ENCODE peak calls at places on chromosomes 16 and 17, in four cellular contexts. C is upper lobe of right lung, Y is heart right ventricle, Q is brain microvascular endothelial cell. N is an unnamed sample.

GRCh38 chr17:8410882-8411238 is 13.2 kb upstream of the RNF222 start:
- DNase-seq in Q (no peak), Y (no peak), C (no peak), N (no peak)

GRCh38 chr17:45091778-45092425 is 30.8 kb downstream of the NMT1 start:
- DNase-seq in C (no peak), Y (no peak), Q (no peak), N (no peak)

GRCh38 chr17:64447526-64447925 is 1.4 kb upstream of the MILR1 start:
- DNase-seq in Q (no peak), Y (no peak), C (no peak), N (no peak)

GRCh38 chr16:66950437-66950836 is 10.6 kb upstream of the CES3 start:
- DNase-seq in C (no peak), Y (no peak), Q (no peak), N (no peak)

GRCh38 chr16:12708266-12708665 is 95.4 kb downstream of the CPPED1 start:
- DNase-seq in Y (no peak), C (no peak), Q (peak; percentile 16), N (no peak)

GRCh38 chr17:3683054-3683511 is 12.9 kb downstream of the P2RX5 start:
- DNase-seq in Q (no peak), Y (no peak), C (no peak), N (peak; percentile 39)

GRCh38 chr16:66551788-66552287 is 538 bp upstream of the CKLF start:
- DNase-seq in Q (no peak), C (no peak), Y (no peak), N (no peak)

GRCh38 chr17:6496116-6496481 is 51.8 kb downstream of the PIMREG start:
- DNase-seq in C (peak; percentile 45), Q (no peak), Y (no peak), N (no peak)

GRCh38 chr17:66142428-66142827 is 49.5 kb downstream of the CEP112 start:
- DNase-seq in Q (no peak), Y (no peak), C (no peak), N (no peak)

GRCh38 chr17:8272421-8272820 is 16.0 kb upstream of the RANGRF start:
- DNase-seq in Y (no peak), Q (no peak), C (no peak), N (no peak)

GRCh38 chr16:57358527-57359095 is at the start of gene CCL22:
- DNase-seq in Q (no peak), Y (no peak), C (no peak), N (no peak)

GRCh38 chr17:39647242-39647641 is 10.3 kb downstream of the STARD3 start:
- DNase-seq in Q (no peak), Y (no peak), C (no peak), N (no peak)

GRCh38 chr16:84062734-84063640 is 20.4 kb upstream of the SLC38A8 start:
- DNase-seq in Q (peak; percentile 80), Y (peak; percentile 81), C (peak; percentile 89), N (peak; percentile 82)

GRCh38 chr17:2386400-2387085 is 14.3 kb downstream of the MNT start:
- DNase-seq in Q (no peak), C (no peak), Y (no peak), N (no peak)

GRCh38 chr17:79991140-79991923 is 44.3 kb downstream of the TBC1D16 start:
- DNase-seq in Y (peak; percentile 83), C (peak; percentile 92), Q (peak; percentile 67), N (peak; percentile 93)

GRCh38 chr17:33334703-33335102 is 41.6 kb upstream of the ASIC2 start:
- DNase-seq in Y (no peak), Q (no peak), C (no peak), N (no peak)

GRCh38 chr17:2177235-2177811 is 122.4 kb downstream of the HIC1 start:
- DNase-seq in Y (no peak), Q (no peak), C (no peak), N (no peak)

GRCh38 chr17:10739341-10739905 is 9.6 kb upstream of the TMEM220 start:
- DNase-seq in Y (no peak), C (no peak), Q (no peak), N (no peak)

GRCh38 chr16:79928142-79928735 is 327.7 kb upstream of the MAF start:
- DNase-seq in C (no peak), Q (no peak), Y (no peak), N (no peak)

GRCh38 chr17:67105213-67105612 is 60.9 kb downstream of the CACNG1 start:
- DNase-seq in Q (peak; percentile 34), Y (no peak), C (no peak), N (no peak)

GRCh38 chr16:588639-588888 is 1.3 kb upstream of the RAB40C start:
- DNase-seq in Y (peak; percentile 45), C (peak; percentile 82), Q (peak; percentile 62), N (peak; percentile 62)

GRCh38 chr17:77602062-77602746 is 356.3 kb upstream of the TNRC6C start:
- DNase-seq in C (peak; percentile 55), Q (peak; percentile 48), Y (peak; percentile 68), N (no peak)

GRCh38 chr17:81714412-81715106 is 2.5 kb downstream of the SLC25A10 start:
- DNase-seq in Y (no peak), C (no peak), Q (no peak), N (no peak)

GRCh38 chr16:85900031-85900792 is 1.2 kb downstream of the IRF8 start:
- DNase-seq in Y (no peak), Q (no peak), C (no peak), N (no peak)

GRCh38 chr16:2785101-2785991 is 2.0 kb downstream of the PRSS33 start:
- DNase-seq in Y (no peak), C (peak; percentile 74), Q (no peak), N (no peak)

GRCh38 chr16:22323998-22324786 is 27.0 kb downstream of the POLR3E start:
- DNase-seq in Y (no peak), Q (no peak), C (peak; percentile 35), N (no peak)
- H3K36me3 ChIP-seq in Y (peaks cover 85% of the 10 kb centered on the region), Q (peaks cover 51% of the 10 kb centered on the region), C (peaks cover 82% of the 10 kb centered on the region), N (peaks cover 46% of the 10 kb centered on the region)

GRCh38 chr16:88982286-88983084 is 5.5 kb upstream of the CBFA2T3 start:
- DNase-seq in Q (no peak), C (no peak), Y (no peak), N (no peak)

GRCh38 chr16:88979616-88980015 is 2.6 kb upstream of the CBFA2T3 start:
- DNase-seq in Y (no peak), Q (no peak), C (no peak), N (no peak)

GRCh38 chr16:88985521-88985920 is 8.5 kb upstream of the CBFA2T3 start:
- DNase-seq in Q (no peak), C (no peak), Y (no peak), N (no peak)

GRCh38 chr16:88983157-88983556 is 6.2 kb upstream of the CBFA2T3 start:
- DNase-seq in C (no peak), Y (no peak), Q (no peak), N (no peak)

DNA sequence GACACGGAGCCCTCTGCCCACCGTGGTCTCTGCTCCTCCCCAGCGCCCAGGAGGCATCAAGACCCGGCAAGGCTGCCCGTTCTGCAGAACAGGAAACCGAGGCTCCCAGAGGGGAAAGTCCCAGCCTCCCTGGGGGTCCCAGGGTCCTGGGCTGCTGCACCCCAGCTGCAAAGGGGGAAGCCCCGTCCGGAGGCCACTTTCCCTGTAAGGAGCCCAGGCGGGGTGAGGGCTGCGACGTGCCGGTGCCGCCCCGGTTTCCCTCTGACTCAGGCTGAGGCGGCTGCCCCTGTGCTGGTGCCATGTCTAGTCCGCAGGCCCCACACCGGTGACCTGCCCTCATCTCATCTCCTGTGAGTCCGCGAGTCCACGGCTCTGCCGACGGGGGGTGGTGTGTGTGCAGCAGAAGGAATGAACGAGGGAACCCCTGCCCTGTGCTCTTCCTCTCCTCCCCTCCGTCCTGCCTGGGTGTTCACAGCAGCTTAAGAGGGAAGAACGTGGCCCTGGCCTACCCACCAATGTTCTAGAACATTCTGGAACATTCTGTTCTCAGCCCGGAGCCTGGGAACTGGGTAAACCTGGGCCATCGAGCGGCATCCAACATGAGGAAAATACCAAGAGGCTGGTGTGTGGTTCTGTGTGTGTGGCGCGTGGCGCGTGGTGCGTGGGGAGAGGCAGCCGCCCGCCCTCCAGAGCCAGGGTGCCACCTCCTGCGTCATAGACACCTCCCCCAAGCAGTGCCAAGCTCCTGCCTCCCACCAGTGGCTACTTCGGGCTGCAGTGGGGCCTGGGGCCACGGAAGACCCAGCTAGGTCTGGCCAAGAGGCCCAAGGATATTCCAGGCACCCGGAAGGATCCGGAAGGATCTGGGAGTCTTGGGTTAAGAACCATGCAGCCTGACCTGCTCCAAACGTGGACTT is 7.0 kb upstream of the CBFA2T3 start:
- DNase-seq in C (no peak), Y (peak; percentile 9), Q (no peak), N (no peak)
- H3K36me3 ChIP-seq in C (no peaks in the 10 kb centered on the region), Y (no peaks in the 10 kb centered on the region), Q (no peaks in the 10 kb centered on the region), N (no peaks in the 10 kb centered on the region)

GRCh38 chr16:23584186-23585076 is 11.7 kb downstream of the NDUFAB1 start:
- DNase-seq in Q (no peak), Y (no peak), C (no peak), N (no peak)
- H3K36me3 ChIP-seq in Q (peaks cover 50% of the 10 kb centered on the region), Y (peaks cover 86% of the 10 kb centered on the region), C (peaks cover 82% of the 10 kb centered on the region), N (peaks cover 79% of the 10 kb centered on the region)

GRCh38 chr16:68273896-68274295 is 9.6 kb downstream of the SLC7A6 start:
- DNase-seq in C (no peak), Y (no peak), Q (no peak), N (no peak)

GRCh38 chr16:68272501-68273209 is 8.3 kb downstream of the SLC7A6 start:
- DNase-seq in C (no peak), Y (no peak), Q (no peak), N (no peak)

GRCh38 chr16:68274441-68274840 is 10.1 kb downstream of the SLC7A6 start:
- DNase-seq in Y (no peak), Q (no peak), C (no peak), N (no peak)

GRCh38 chr16:68275611-68276191 is 11.4 kb downstream of the SLC7A6 start:
- DNase-seq in Q (no peak), C (no peak), Y (no peak), N (no peak)

GRCh38 chr16:68273459-68273858 is 9.1 kb downstream of the SLC7A6 start:
- DNase-seq in Y (no peak), C (no peak), Q (no peak), N (no peak)
- H3K36me3 ChIP-seq in Y (peaks cover 47% of the 10 kb centered on the region), C (peaks cover 22% of the 10 kb centered on the region), Q (peaks cover 18% of the 10 kb centered on the region), N (peaks cover 45% of the 10 kb centered on the region)

N was measured in BE2C.